ENCODE peak calls at places on chromosome 12, in four cellular contexts. One of them, this sample, is unnamed.
A peak's percentile ranks its signal among the peaks of the same experiment; 100 is the strongest.

GRCh38 chr12:12804432-12804886 is 8.7 kb upstream of the DDX47 start:
- DNase-seq in WTC11: no peak
- DNase-seq in K562: no peak
- DNase-seq in GM12878: no peak
- DNase-seq in this sample: peak; percentile 36

GRCh38 chr12:44626883-44627282 is 249.2 kb downstream of the NELL2 start:
- DNase-seq in WTC11: no peak
- DNase-seq in K562: no peak
- DNase-seq in GM12878: no peak
- DNase-seq in this sample: no peak

GRCh38 chr12:14774074-14774943 is 29.0 kb downstream of the WBP11 start:
- DNase-seq in WTC11: peak; percentile 95
- DNase-seq in K562: no peak
- DNase-seq in GM12878: peak; percentile 66
- DNase-seq in this sample: peak; percentile 88

GRCh38 chr12:96420255-96420930 is 20.2 kb upstream of the CDK17 start:
- DNase-seq in WTC11: no peak
- DNase-seq in K562: no peak
- DNase-seq in GM12878: no peak
- DNase-seq in this sample: no peak

GRCh38 chr12:90954921-90955320 is at the start of gene CCER1:
- DNase-seq in WTC11: no peak
- DNase-seq in K562: no peak
- DNase-seq in GM12878: no peak
- DNase-seq in this sample: no peak

GRCh38 chr12:13450231-13451080 is 253.9 kb downstream of the EMP1 start:
- DNase-seq in WTC11: no peak
- DNase-seq in K562: no peak
- DNase-seq in GM12878: no peak
- DNase-seq in this sample: no peak

GRCh38 chr12:11727133-11727664 is 77.7 kb downstream of the ETV6 start:
- DNase-seq in WTC11: no peak
- DNase-seq in K562: no peak
- DNase-seq in GM12878: peak; percentile 87
- DNase-seq in this sample: peak; percentile 56

GRCh38 chr12:106566771-106567170 is 16.0 kb upstream of the RFX4 start:
- DNase-seq in WTC11: no peak
- DNase-seq in K562: no peak
- DNase-seq in GM12878: no peak
- DNase-seq in this sample: no peak

GRCh38 chr12:40336573-40337199 is 111.9 kb downstream of the LRRK2 start:
- DNase-seq in WTC11: no peak
- DNase-seq in K562: no peak
- DNase-seq in GM12878: no peak
- DNase-seq in this sample: peak; percentile 2

GRCh38 chr12:130714591-130715149 is 1.4 kb downstream of the RIMBP2 start:
- DNase-seq in WTC11: no peak
- DNase-seq in K562: no peak
- DNase-seq in GM12878: no peak
- DNase-seq in this sample: no peak

GRCh38 chr12:124008629-124009028 is 35.6 kb downstream of the ZNF664 start:
- DNase-seq in WTC11: no peak
- DNase-seq in K562: no peak
- DNase-seq in GM12878: no peak
- DNase-seq in this sample: no peak

GRCh38 chr12:20058068-20058467 is 310.3 kb upstream of the PDE3A start:
- DNase-seq in WTC11: no peak
- DNase-seq in K562: no peak
- DNase-seq in GM12878: no peak
- DNase-seq in this sample: no peak

GRCh38 chr12:82174936-82175335 is 183.3 kb downstream of the CCDC59 start:
- DNase-seq in WTC11: no peak
- DNase-seq in K562: no peak
- DNase-seq in GM12878: no peak
- DNase-seq in this sample: no peak

GRCh38 chr12:122871851-122872785 is 23.8 kb downstream of the VPS37B start:
- DNase-seq in WTC11: peak; percentile 99
- DNase-seq in K562: no peak
- DNase-seq in GM12878: peak; percentile 52
- DNase-seq in this sample: no peak
- TF ChIP-seq SP1 in WTC11: peak; percentile 78
- TF ChIP-seq SP1 in K562: no peak
- TF ChIP-seq SP1 in GM12878: no peak
- TF ChIP-seq SP1 in this sample: no peak

GRCh38 chr12:132253698-132254480 is 75.5 kb downstream of the GALNT9 start:
- DNase-seq in WTC11: no peak
- DNase-seq in K562: no peak
- DNase-seq in GM12878: no peak
- DNase-seq in this sample: no peak

GRCh38 chr12:132257955-132258490 is 71.4 kb downstream of the GALNT9 start:
- DNase-seq in WTC11: no peak
- DNase-seq in K562: no peak
- DNase-seq in GM12878: no peak
- DNase-seq in this sample: no peak

GRCh38 chr12:132257206-132257954 is 72.0 kb downstream of the GALNT9 start:
- DNase-seq in WTC11: no peak
- DNase-seq in K562: no peak
- DNase-seq in GM12878: no peak
- DNase-seq in this sample: no peak

GRCh38 chr12:132256646-132257045 is 72.7 kb downstream of the GALNT9 start:
- DNase-seq in WTC11: no peak
- DNase-seq in K562: no peak
- DNase-seq in GM12878: no peak
- DNase-seq in this sample: no peak

DNA sequence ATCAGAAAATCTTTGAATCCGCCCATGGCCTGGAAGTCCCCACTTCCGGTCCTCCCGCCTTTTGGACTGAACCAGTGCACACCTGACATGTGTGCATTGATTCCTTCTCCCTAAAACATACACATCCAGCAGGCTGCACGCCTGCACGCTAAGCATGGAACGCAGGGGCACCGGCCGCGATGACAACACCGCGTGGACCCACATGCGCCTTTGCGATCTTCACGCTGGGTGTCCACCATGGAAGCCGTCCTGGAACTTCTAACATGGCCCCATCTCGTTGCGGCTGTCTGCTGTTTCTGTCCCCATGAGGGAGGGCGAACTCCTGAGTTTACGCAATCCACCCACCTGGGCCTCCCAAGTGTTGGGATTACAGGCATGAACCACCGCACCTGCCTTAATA is 73.7 kb downstream of the GALNT9 start:
- DNase-seq in WTC11: no peak
- DNase-seq in K562: no peak
- DNase-seq in GM12878: no peak
- DNase-seq in this sample: no peak
- TF ChIP-seq ESRRA in WTC11: no peak
- TF ChIP-seq ESRRA in K562: no peak
- TF ChIP-seq ESRRA in GM12878: no peak
- TF ChIP-seq ESRRA in this sample: no peak

GRCh38 chr12:68376901-68377300 is 44.7 kb upstream of the MDM1 start:
- DNase-seq in WTC11: no peak
- DNase-seq in K562: no peak
- DNase-seq in GM12878: no peak
- DNase-seq in this sample: no peak
- TF ChIP-seq SP1 in WTC11: no peak
- TF ChIP-seq SP1 in K562: no peak
- TF ChIP-seq SP1 in GM12878: no peak
- TF ChIP-seq SP1 in this sample: no peak

DNA sequence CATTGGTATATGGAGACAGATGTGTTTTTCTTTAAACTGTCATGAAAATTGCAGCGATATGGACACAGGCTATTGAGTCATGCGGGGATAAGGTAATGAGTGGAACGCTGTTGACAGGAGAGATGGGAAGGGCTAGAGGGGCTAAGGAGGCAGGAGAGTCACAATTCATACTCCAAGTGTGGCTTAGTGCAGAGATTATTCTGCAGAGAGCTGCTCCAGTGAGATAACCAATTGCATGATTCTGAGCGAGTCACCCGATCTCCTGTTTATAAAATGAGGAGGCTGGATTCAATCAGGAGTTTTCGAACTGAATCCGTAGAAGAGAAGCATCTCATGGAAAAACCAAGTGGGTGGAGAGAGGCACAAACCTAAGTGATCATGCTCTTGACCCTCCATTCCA is 106.4 kb upstream of the PLEKHG7 start:
- DNase-seq in WTC11: no peak
- DNase-seq in K562: no peak
- DNase-seq in GM12878: no peak
- DNase-seq in this sample: no peak
- TF ChIP-seq ESRRA in WTC11: no peak
- TF ChIP-seq ESRRA in K562: no peak
- TF ChIP-seq ESRRA in GM12878: no peak
- TF ChIP-seq ESRRA in this sample: no peak

GRCh38 chr12:87679262-87679661 is 349.9 kb downstream of the C12orf50 start:
- DNase-seq in WTC11: no peak
- DNase-seq in K562: no peak
- DNase-seq in GM12878: no peak
- DNase-seq in this sample: no peak
- TF ChIP-seq SP1 in WTC11: no peak
- TF ChIP-seq SP1 in K562: no peak
- TF ChIP-seq SP1 in GM12878: no peak
- TF ChIP-seq SP1 in this sample: no peak